ENCODE peak calls at places on chromosome 7, in seven cellular contexts. C is HCT116, L is sigmoid colon, K is GM12891, R is ovary, F is heart left ventricle, A is esophagus squamous epithelium. I is an unnamed sample.
A peak's percentile ranks its signal among the peaks of the same experiment; 100 is the strongest.

GRCh38 chr7:15323545-15323944 is 238.3 kb downstream of the AGMO start:
- DNase-seq in R (no peak), A (no peak), L (peak; percentile 61), F (no peak), K (no peak), C (no peak), I (no peak)

GRCh38 chr7:40612298-40612697 is 477.5 kb downstream of the SUGCT start:
- DNase-seq in A (no peak), L (no peak), R (no peak), K (no peak), C (no peak), F (no peak), I (no peak)

GRCh38 chr7:101218236-101219130 is 518 bp downstream of the ZNHIT1 start:
- DNase-seq in A (no peak), K (no peak), L (peak; percentile 61), F (no peak), R (no peak), C (no peak), I (no peak)

GRCh38 chr7:124460555-124460954 is 305.0 kb downstream of the GPR37 start:
- DNase-seq in R (no peak), K (no peak), C (no peak), A (no peak), L (no peak), F (no peak), I (no peak)

GRCh38 chr7:157019718-157020451 is 9.4 kb upstream of the MNX1 start:
- DNase-seq in F (no peak), K (no peak), A (no peak), C (no peak), L (no peak), R (no peak), I (no peak)

GRCh38 chr7:513521-514166 is 6.0 kb downstream of the PDGFA start:
- DNase-seq in F (no peak), C (no peak), R (no peak), K (no peak), L (no peak), A (no peak), I (peak; percentile 91)

GRCh38 chr7:362416-363096 is 72.6 kb downstream of the FOXL3 start:
- DNase-seq in L (peak; percentile 63), K (no peak), C (no peak), A (no peak), F (peak; percentile 36), R (no peak), I (no peak)

GRCh38 chr7:122430710-122431109 is 126.2 kb upstream of the FEZF1 start:
- DNase-seq in L (no peak), R (no peak), K (no peak), F (no peak), C (no peak), A (no peak), I (no peak)

GRCh38 chr7:132558815-132559214 is 17.5 kb downstream of the PLXNA4 start:
- DNase-seq in R (no peak), L (no peak), C (no peak), A (no peak), F (no peak), K (no peak), I (no peak)

GRCh38 chr7:24548390-24548789 is 24.9 kb upstream of the PALS2 start:
- DNase-seq in K (no peak), A (no peak), F (no peak), L (no peak), C (no peak), R (no peak), I (no peak)

DNA sequence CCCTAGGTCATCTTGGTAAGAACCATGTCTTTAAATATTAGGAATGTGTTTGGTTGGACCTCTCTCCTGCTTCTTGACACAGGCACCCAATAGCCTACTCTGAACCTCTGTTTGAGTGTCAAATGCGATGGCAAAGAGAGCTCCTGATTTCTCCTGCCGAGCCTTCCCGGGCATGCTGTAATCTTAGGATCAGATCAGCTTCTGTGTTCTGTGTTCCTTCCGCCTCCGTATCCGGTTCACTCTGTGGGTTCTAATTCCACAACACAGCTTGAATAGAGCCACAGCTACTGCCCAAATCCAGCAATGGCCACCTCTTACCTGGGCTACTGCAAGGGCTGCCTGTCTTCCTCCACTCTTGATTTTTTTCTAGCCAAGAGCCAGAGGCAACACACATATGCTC is 165.2 kb upstream of the TNS3 start:
- DNase-seq in R (no peak), K (no peak), C (no peak), F (no peak), A (no peak), L (no peak), I (no peak)
- TF ChIP-seq POLR2A in R (no peak), K (no peak), C (no peak), F (no peak), A (no peak), L (no peak), I (no peak)

DNA sequence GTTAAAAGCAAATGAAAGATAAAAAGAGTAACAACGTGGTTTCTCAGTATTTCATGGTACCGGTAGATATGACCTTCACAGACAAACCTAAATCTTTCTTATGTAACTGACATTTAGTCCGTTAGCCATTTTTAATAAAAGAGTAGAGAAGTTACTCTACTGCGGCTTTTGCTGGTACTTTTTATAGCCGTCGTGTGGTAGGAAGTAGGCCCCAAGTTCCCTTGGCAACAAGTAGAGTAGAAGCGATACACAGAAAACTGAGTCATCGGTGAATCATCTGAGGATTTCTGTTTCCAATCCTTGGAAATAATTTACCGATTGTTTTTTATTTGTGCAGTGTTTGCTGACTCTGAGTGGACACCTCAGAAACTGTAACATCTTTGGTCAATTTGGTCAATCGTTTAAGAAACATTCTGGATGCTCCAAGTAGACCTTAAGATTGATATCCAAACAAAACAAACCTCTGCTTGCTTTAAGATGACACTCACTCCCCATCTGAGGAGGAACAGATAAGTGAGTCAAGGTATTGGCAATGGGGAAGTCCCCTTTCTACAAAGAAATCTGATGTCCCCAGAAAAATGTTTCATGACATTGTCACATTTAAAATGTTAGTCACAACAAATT is 63.9 kb upstream of the AHR start:
- DNase-seq in F (no peak), K (peak; percentile 12), C (peak; percentile 77), R (no peak), L (no peak), A (no peak), I (peak; percentile 52)
- TF ChIP-seq POLR2A in F (no peak), K (peak; percentile 60), C (no peak), R (no peak), L (no peak), A (no peak), I (no peak)

GRCh38 chr7:70693690-70694356 is 438.1 kb upstream of the GALNT17 start:
- DNase-seq in K (peak; percentile 66), A (no peak), F (peak; percentile 85), L (peak; percentile 77), C (no peak), R (peak; percentile 77), I (peak; percentile 49)
- TF ChIP-seq POLR2A in K (no peak), A (no peak), F (peak; percentile 62), L (no peak), C (no peak), R (no peak), I (peak; percentile 86)

GRCh38 chr7:138961159-138961558 is 20.0 kb downstream of the KIAA1549 start:
- DNase-seq in A (no peak), R (no peak), L (no peak), F (no peak), K (no peak), C (no peak), I (no peak)
- TF ChIP-seq POLR2A in A (no peak), R (no peak), L (no peak), F (no peak), K (no peak), C (no peak), I (no peak)

GRCh38 chr7:134457166-134457565 is 1.7 kb downstream of the AKR1B1 start:
- DNase-seq in F (no peak), K (no peak), L (no peak), R (no peak), C (no peak), A (no peak), I (no peak)

GRCh38 chr7:134458341-134458805 is 527 bp downstream of the AKR1B1 start:
- DNase-seq in K (peak; percentile 55), C (no peak), F (peak; percentile 72), A (no peak), R (peak; percentile 67), L (peak; percentile 74), I (no peak)

GRCh38 chr7:134460000-134460399 is 1.1 kb upstream of the AKR1B1 start:
- DNase-seq in F (no peak), L (no peak), R (no peak), A (no peak), K (no peak), C (no peak), I (no peak)

GRCh38 chr7:134461921-134462320 is 3.0 kb upstream of the AKR1B1 start:
- DNase-seq in C (no peak), L (no peak), K (no peak), A (no peak), R (no peak), F (no peak), I (no peak)

GRCh38 chr7:134458806-134459698 is at the start of gene AKR1B1:
- DNase-seq in F (peak; percentile 95), C (peak; percentile 54), K (peak; percentile 92), R (peak; percentile 92), A (peak; percentile 66), L (peak; percentile 96), I (peak; percentile 88)
- TF ChIP-seq POLR2A in F (peak; percentile 88), C (no peak), K (no peak), R (peak; percentile 62), A (no peak), L (peak; percentile 41), I (peak; percentile 62)

GRCh38 chr7:91940572-91941341 is at the start of gene AKAP9:
- DNase-seq in K (peak; percentile 67), L (peak; percentile 92), F (peak; percentile 94), C (peak; percentile 73), R (peak; percentile 88), A (peak; percentile 61), I (peak; percentile 84)
- TF ChIP-seq POLR2A in K (peak; percentile 81), L (peak; percentile 48), F (peak; percentile 68), C (peak; percentile 88), R (peak; percentile 65), A (no peak), I (peak; percentile 90)

I was measured in H54.